ENCODE peak calls at places on chromosome 16, in four cellular contexts. S is IMR-90, X is K562, F is GM12878. P is an unnamed sample.

GRCh38 chr16:57757326-57757786 is 21.8 kb downstream of the KATNB1 start:
- DNase-seq in F (no peak), X (peak; percentile 90), S (peak; percentile 69), P (peak; percentile 77)

GRCh38 chr16:1706386-1707192 is 594 bp downstream of the MAPK8IP3 start:
- DNase-seq in S (peak; percentile 36), X (peak; percentile 58), F (no peak), P (no peak)

GRCh38 chr16:22001591-22001990 is 675 bp upstream of the PDZD9 start:
- DNase-seq in X (no peak), S (peak; percentile 71), F (no peak), P (no peak)

GRCh38 chr16:1158456-1159324 is 5.8 kb downstream of the CACNA1H start:
- DNase-seq in F (no peak), S (peak; percentile 47), X (no peak), P (no peak)

GRCh38 chr16:17552351-17552750 is 81.6 kb upstream of the XYLT1 start:
- DNase-seq in S (no peak), F (no peak), X (no peak), P (no peak)

GRCh38 chr16:12613131-12613991 is 190.3 kb downstream of the CPPED1 start:
- DNase-seq in X (peak; percentile 87), F (peak; percentile 76), S (peak; percentile 39), P (peak; percentile 18)

GRCh38 chr16:56013962-56014552 is 138.9 kb upstream of the CES5A start:
- DNase-seq in F (no peak), X (peak; percentile 47), S (peak; percentile 12), P (peak; percentile 6)

GRCh38 chr16:57889960-57890751 is 80.8 kb downstream of the CNGB1 start:
- DNase-seq in X (no peak), F (no peak), S (peak; percentile 28), P (no peak)

GRCh38 chr16:88323546-88324330 is 59.0 kb upstream of the ZNF469 start:
- DNase-seq in X (no peak), S (no peak), F (no peak), P (no peak)

GRCh38 chr16:81486555-81487061 is 42.0 kb downstream of the CMIP start:
- DNase-seq in S (peak; percentile 28), X (no peak), F (no peak), P (no peak)

GRCh38 chr16:22302776-22303363 is 5.7 kb downstream of the POLR3E start:
- DNase-seq in S (no peak), F (no peak), X (no peak), P (no peak)

GRCh38 chr16:85983064-85983463 is 84.1 kb downstream of the IRF8 start:
- DNase-seq in F (no peak), X (no peak), S (no peak), P (no peak)
- H3K27ac ChIP-seq in F (no peak overlapping the region), X (no peak overlapping the region), S (no peak overlapping the region), P (no peak overlapping the region)

GRCh38 chr16:11251525-11252481 is 4.2 kb downstream of the SOCS1 start:
- DNase-seq in X (peak; percentile 66), S (peak; percentile 91), F (no peak), P (no peak)
- TF ChIP-seq FOS in X (no peak), S (peak; percentile 10), F (no peak), P (no peak)

DNA sequence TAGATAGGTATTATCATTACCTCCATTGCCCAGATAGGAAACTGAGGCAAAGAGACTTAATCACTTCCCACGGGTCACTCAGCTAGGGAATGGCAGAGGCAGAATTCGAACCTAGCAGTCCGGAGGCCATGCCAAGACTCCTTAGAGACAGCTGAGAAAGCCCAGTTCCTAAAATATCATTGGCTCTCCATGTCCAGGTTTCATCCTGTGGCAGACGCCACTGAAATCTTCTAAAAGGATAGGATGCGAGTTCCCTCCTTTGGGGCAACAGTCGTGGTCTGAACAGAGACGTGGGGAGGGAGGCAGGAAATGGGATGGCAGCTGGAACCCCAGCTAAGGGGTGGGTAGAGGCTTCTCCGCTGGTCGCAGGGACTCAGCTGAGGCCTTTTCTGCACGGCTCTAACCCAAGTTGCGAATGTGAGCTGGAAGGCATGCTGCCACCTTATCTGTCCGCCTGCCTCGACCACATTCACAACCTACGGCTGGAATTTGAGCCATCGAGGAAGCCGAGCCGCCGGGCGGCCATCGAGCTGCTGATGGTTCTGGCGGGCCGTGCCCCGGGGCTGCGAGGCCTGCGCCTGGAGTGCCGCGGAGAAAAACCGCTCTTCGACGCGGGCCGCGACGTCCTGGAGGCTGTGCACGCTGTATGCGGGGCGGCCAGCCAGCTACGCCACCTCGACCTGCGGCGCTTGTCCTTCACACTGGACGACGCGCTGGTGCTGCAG is 1.9 kb upstream of the HSF4 start:
- DNase-seq in S (no peak), X (no peak), F (no peak), P (no peak)
- H3K4me2 ChIP-seq in S (no peak overlapping the region), X (no peak overlapping the region), F (peak overlapping the region; percentile 83), P (peak overlapping the region; percentile 43)

GRCh38 chr16:67243481-67243880 is 3.8 kb downstream of the FHOD1 start:
- DNase-seq in X (no peak), F (no peak), S (no peak), P (no peak)

GRCh38 chr16:67238806-67239470 is 8.3 kb downstream of the FHOD1 start:
- DNase-seq in X (no peak), S (no peak), F (no peak), P (no peak)

GRCh38 chr16:67240506-67240905 is 6.8 kb downstream of the FHOD1 start:
- DNase-seq in F (no peak), X (peak; percentile 38), S (peak; percentile 48), P (no peak)

GRCh38 chr16:67242138-67242730 is 5.0 kb downstream of the FHOD1 start:
- DNase-seq in F (no peak), X (no peak), S (no peak), P (no peak)

DNA sequence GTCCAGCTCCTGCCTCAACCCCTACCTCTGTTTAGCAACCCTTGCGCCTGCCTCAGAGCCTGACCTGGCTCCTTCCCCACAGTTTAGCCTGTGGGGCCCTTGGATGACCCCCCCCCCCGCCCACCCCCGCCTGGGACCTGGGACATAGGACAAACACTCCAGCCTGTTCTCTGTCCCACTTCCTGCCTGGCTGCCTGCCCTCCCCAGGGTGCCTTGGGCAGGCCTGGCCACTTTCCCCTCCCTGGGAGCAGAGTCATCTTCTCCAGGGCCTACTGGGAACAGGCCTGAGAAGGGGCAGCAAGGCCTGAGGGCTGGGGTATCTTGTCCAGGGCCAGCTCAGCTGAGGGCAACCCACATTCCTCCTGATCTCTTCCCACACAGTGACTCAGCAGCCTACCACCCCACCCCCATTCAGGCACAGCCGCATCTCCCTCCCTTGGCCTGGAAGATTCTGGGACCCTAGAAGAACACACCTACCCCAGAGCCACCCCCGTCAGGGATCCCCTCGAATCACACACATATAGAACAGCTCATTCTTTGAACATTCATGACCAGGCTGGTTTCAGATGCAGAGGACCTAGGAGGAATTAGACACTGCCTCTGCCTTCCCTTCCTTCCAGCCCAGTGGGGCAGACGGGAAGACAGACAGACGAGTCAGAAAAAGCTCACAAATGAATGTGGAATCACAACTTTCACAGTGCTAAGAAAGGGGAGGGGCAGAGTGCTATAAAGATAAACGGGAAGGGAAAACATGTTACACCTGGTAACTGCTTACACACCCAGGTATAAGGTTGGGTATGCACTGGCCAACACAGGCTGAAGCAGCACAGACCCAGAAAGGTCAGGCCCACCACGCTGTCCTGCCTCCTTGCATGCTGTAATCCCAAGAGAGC is 6.0 kb downstream of the FHOD1 start:
- DNase-seq in F (no peak), X (peak; percentile 83), S (peak; percentile 92), P (peak; percentile 36)
- H3K27ac ChIP-seq in F (peak overlapping the region; percentile 13), X (peak overlapping the region; percentile 83), S (peak overlapping the region; percentile 80), P (peak overlapping the region; percentile 85)

GRCh38 chr16:27947696-27948095 is 115.8 kb downstream of the GSG1L start:
- DNase-seq in F (no peak), S (no peak), X (no peak), P (no peak)

GRCh38 chr16:27951752-27952151 is 111.8 kb downstream of the GSG1L start:
- DNase-seq in F (no peak), X (no peak), S (peak; percentile 43), P (no peak)

GRCh38 chr16:27952811-27953210 is 110.7 kb downstream of the GSG1L start:
- DNase-seq in F (no peak), S (no peak), X (no peak), P (no peak)

GRCh38 chr16:27945233-27945975 is 118.1 kb downstream of the GSG1L start:
- DNase-seq in S (no peak), F (no peak), X (no peak), P (no peak)

DNA sequence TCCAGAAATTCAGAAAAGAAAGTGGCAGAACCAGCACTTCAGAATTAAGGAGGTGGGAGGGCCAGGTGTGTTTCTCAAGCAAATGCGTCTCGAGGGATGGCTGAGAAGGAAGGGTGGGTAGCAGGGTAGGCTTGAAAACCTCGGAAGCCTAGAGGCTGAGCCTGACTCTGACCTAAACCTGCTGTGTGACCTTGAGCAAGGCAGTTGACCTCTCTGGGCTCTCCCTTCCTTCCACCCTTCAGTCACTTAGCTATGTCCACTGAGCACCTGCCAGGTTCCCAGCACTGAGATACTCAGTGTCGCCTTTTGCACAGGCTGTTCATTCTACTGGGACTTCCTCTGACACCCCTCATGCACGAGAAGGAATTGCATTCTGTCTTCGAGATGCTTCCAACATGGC is 113.0 kb downstream of the GSG1L start:
- DNase-seq in S (no peak), X (no peak), F (no peak), P (no peak)
- TF ChIP-seq FOS in S (no peak), X (no peak), F (no peak), P (no peak)

DNA sequence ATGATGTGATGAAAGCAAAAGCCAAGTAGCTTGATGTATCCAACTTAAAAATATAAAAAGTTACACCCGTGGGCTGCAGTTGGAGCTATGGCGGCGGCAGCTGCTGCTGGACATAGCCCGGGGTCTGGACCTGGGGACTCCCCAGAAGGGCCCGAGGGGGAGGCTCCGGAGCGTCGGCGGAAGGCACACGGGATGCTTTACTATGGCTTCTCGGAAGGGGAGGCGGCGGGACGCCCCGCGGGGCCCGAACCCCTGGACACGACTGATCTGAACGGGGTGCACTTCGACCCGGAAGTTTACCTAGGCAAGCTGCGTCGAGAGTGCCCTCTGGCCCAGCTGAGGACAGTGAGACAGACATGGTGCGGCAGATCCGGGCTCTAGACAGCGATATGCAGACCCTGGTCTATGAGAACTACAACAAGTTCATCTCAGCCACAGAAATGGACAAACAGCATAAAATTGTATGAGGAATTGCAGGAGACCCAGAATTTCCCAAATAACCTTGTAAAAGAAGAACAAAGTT is 109.5 kb upstream of the EEF2KMT start:
- DNase-seq in X (no peak), S (no peak), F (no peak), P (no peak)
- H3K4me2 ChIP-seq in X (no peak overlapping the region), S (no peak overlapping the region), F (no peak overlapping the region), P (no peak overlapping the region)

P was measured in endothelial cell of umbilical vein.